ENCODE peak calls at places on chromosomes 16 and 17, in four cellular contexts. W is adrenal gland, S is tibial nerve, B is IMR-90. F is an unnamed sample.

GRCh38 chr17:49508061-49508865 is 13.2 kb downstream of the NGFR start:
- DNase-seq in W (no peak), S (no peak), B (no peak), F (no peak)

GRCh38 chr16:57830890-57831484 is 28.7 kb upstream of the KIFC3 start:
- DNase-seq in W (no peak), S (no peak), B (no peak), F (no peak)

GRCh38 chr16:84929421-84930297 is 81.7 kb downstream of the ZDHHC7 start:
- DNase-seq in W (no peak), S (peak; percentile 46), B (no peak), F (no peak)

GRCh38 chr16:78122774-78123315 is 23.4 kb downstream of the WWOX start:
- DNase-seq in W (no peak), S (no peak), B (peak; percentile 53), F (no peak)

GRCh38 chr16:47461598-47462266 is 601 bp downstream of the PHKB start:
- DNase-seq in W (peak; percentile 25), S (peak; percentile 19), B (peak; percentile 48), F (no peak)

GRCh38 chr17:64297467-64298088 is 34.5 kb upstream of the TEX2 start:
- DNase-seq in W (no peak), S (no peak), B (no peak), F (no peak)

GRCh38 chr16:79181419-79181818 is 419.1 kb downstream of the MAF start:
- DNase-seq in W (no peak), S (no peak), B (no peak), F (no peak)

GRCh38 chr17:35345445-35345925 is 27.9 kb downstream of the SLFN11 start:
- DNase-seq in W (no peak), S (no peak), B (no peak), F (no peak)

GRCh38 chr16:14549789-14550153 is 80.3 kb downstream of the PARN start:
- DNase-seq in W (no peak), S (no peak), B (no peak), F (no peak)

GRCh38 chr16:88782454-88783390 is 2.3 kb downstream of the PIEZO1 start:
- DNase-seq in W (no peak), S (no peak), B (peak; percentile 84), F (no peak)

GRCh38 chr17:7220593-7221280 is 999 bp downstream of the ACADVL start:
- DNase-seq in W (peak; percentile 75), S (no peak), B (peak; percentile 63), F (peak; percentile 59)

GRCh38 chr17:10316986-10317834 is 55.6 kb downstream of the MYH13 start:
- DNase-seq in W (peak; percentile 41), S (peak; percentile 78), B (peak; percentile 41), F (peak; percentile 84)

DNA sequence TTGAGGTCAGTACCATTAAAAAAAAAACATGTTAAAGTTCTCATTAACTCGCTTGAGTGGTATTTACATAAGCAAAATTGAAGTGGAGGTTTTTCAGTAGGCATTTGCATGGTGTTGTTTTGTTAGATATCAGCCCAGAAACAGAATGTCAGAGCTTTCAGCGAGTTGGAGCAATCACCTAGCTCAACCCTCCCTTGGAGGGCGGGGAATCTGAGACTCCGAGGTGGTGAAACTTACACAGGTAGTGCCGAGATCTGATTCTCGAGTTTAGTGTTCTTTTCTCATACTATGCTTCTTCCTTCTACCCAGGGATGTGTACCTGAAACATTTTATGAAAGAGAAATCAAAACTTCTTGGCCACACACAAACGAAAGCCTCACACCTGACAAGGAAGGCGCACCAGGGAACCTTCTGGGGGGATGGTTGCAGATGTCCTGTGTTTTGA is 6.6 kb downstream of the SEC14L1 start:
- DNase-seq in W (no peak), S (no peak), B (no peak), F (no peak)
- H3K4me1 ChIP-seq in W (peaks cover 97% of the 10 kb centered on the region), S (peaks cover 48% of the 10 kb centered on the region), B (peaks cover 16% of the 10 kb centered on the region), F (peaks cover 95% of the 10 kb centered on the region)

GRCh38 chr16:15907863-15908478 is 19.6 kb upstream of the CEP20 start:
- DNase-seq in W (no peak), S (no peak), B (peak; percentile 11), F (peak; percentile 10)

GRCh38 chr16:15911198-15911597 is 22.8 kb upstream of the CEP20 start:
- DNase-seq in W (no peak), S (no peak), B (no peak), F (no peak)

GRCh38 chr16:15916323-15916722 is 27.9 kb upstream of the CEP20 start:
- DNase-seq in W (no peak), S (no peak), B (no peak), F (no peak)

GRCh38 chr16:15915555-15916081 is 27.2 kb upstream of the CEP20 start:
- DNase-seq in W (no peak), S (no peak), B (no peak), F (no peak)

DNA sequence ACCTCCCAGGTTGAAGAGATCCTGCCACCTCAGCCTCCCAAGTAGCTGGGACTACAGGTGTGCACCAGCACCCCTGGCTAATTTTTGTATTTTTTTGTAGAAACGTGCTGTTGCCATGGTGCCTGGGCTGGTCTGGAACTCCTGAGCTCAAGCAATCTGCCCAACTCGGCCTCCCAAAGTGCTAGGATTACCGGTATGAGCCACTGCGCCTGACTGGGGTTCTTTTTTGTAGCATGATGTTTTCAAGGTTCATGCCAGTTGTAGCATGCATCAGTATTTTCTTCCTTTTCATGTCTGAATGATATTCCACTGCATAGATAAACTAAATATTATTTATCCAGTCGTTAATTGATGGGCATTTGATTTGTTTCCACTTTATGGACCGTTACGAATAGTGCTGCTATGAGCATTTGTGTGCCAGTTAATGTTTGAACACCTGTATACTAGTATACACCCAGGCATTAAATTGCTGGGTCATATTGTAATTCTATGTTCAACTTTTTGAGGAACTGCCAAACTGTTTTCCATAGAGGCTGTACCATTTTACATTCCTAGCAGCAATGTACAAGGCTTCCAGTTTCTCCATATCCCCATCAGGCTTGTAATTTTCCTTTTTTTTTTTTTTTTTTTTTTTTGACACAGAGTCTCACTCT is 24.8 kb upstream of the CEP20 start:
- DNase-seq in W (no peak), S (no peak), B (no peak), F (no peak)
- H3K4me3 ChIP-seq in W (no peak overlapping the region), S (no peak overlapping the region), B (no peak overlapping the region), F (no peak overlapping the region)

DNA sequence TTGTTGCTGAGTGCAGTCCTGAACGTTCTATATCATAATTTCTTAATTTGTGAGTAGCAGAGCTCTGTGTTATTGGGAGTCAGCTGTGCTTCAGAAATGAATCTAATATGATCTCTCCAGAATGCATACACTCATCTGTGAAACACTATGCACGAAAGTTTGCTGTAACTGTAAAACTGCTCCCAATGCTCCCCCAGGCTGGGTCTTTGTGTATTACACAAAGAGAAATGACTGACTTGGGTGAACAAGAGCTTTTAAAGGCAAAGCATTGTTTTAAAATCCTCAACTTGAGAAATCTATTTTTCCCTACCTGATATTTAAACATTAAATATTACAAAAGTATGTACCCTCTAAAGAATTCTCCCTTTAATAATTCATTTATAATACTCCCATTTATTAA is 636.7 kb upstream of the KIF2B start:
- DNase-seq in W (no peak), S (no peak), B (no peak), F (no peak)
- TF ChIP-seq CTCF in W (no peak), S (no peak), B (no peak), F (no peak)

GRCh38 chr16:53064179-53064578 is 9.4 kb downstream of the CHD9 start:
- DNase-seq in W (no peak), S (no peak), B (no peak), F (no peak)
- H3K4me1 ChIP-seq in W (peaks cover 41% of the 10 kb centered on the region), S (peaks cover 14% of the 10 kb centered on the region), B (no peaks in the 10 kb centered on the region), F (peaks cover 44% of the 10 kb centered on the region)

F was measured in left lung.